ENCODE peak calls at places on chromosome 12, in seven cellular contexts. One of them, this sample, is unnamed.

GRCh38 chr12:15662303-15662980 is 126.7 kb downstream of the EPS8 start:
- DNase-seq in IMR-90: peak
- DNase-seq in neuronal stem cell: no peak
- DNase-seq in mesenchymal stem cell: peak
- DNase-seq in H9: no peak
- DNase-seq in mesendoderm: no peak
- DNase-seq in trophoblast cell: no peak
- DNase-seq in this sample: no peak

GRCh38 chr12:4891866-4892265 is 17.8 kb upstream of the KCNA1 start:
- DNase-seq in IMR-90: no peak
- DNase-seq in neuronal stem cell: no peak
- DNase-seq in mesenchymal stem cell: no peak
- DNase-seq in H9: no peak
- DNase-seq in mesendoderm: no peak
- DNase-seq in trophoblast cell: no peak
- DNase-seq in this sample: no peak

GRCh38 chr12:62681306-62681705 is 214.7 kb downstream of the MON2 start:
- DNase-seq in IMR-90: no peak
- DNase-seq in neuronal stem cell: no peak
- DNase-seq in mesenchymal stem cell: no peak
- DNase-seq in H9: no peak
- DNase-seq in mesendoderm: no peak
- DNase-seq in trophoblast cell: no peak
- DNase-seq in this sample: no peak

GRCh38 chr12:119505001-119505400 is 88.6 kb upstream of the TMEM233 start:
- DNase-seq in IMR-90: no peak
- DNase-seq in neuronal stem cell: no peak
- DNase-seq in mesenchymal stem cell: no peak
- DNase-seq in H9: no peak
- DNase-seq in mesendoderm: peak
- DNase-seq in trophoblast cell: peak
- DNase-seq in this sample: no peak

GRCh38 chr12:102454808-102455760 is 25.3 kb downstream of the IGF1 start:
- DNase-seq in IMR-90: peak
- DNase-seq in neuronal stem cell: no peak
- DNase-seq in mesenchymal stem cell: peak
- DNase-seq in H9: no peak
- DNase-seq in mesendoderm: no peak
- DNase-seq in trophoblast cell: peak
- DNase-seq in this sample: no peak

GRCh38 chr12:80321653-80322052 is 122.4 kb upstream of the PTPRQ start:
- DNase-seq in IMR-90: peak
- DNase-seq in neuronal stem cell: no peak
- DNase-seq in mesenchymal stem cell: peak
- DNase-seq in H9: no peak
- DNase-seq in mesendoderm: peak
- DNase-seq in trophoblast cell: peak
- DNase-seq in this sample: no peak

GRCh38 chr12:47903151-47903611 is 1.6 kb downstream of the VDR start:
- DNase-seq in IMR-90: peak
- DNase-seq in neuronal stem cell: no peak
- DNase-seq in mesenchymal stem cell: peak
- DNase-seq in H9: no peak
- DNase-seq in mesendoderm: no peak
- DNase-seq in trophoblast cell: no peak
- DNase-seq in this sample: no peak

GRCh38 chr12:24977060-24977459 is 28.2 kb upstream of the BCAT1 start:
- DNase-seq in IMR-90: no peak
- DNase-seq in neuronal stem cell: no peak
- DNase-seq in mesenchymal stem cell: no peak
- DNase-seq in H9: no peak
- DNase-seq in mesendoderm: no peak
- DNase-seq in trophoblast cell: no peak
- DNase-seq in this sample: no peak

GRCh38 chr12:32494676-32495075 is 95.3 kb downstream of the FGD4 start:
- DNase-seq in IMR-90: no peak
- DNase-seq in neuronal stem cell: no peak
- DNase-seq in mesenchymal stem cell: no peak
- DNase-seq in H9: no peak
- DNase-seq in mesendoderm: peak
- DNase-seq in trophoblast cell: no peak
- DNase-seq in this sample: no peak

GRCh38 chr12:98752726-98753125 is 107.6 kb downstream of the APAF1 start:
- DNase-seq in IMR-90: peak
- DNase-seq in neuronal stem cell: no peak
- DNase-seq in mesenchymal stem cell: no peak
- DNase-seq in H9: no peak
- DNase-seq in mesendoderm: peak
- DNase-seq in trophoblast cell: no peak
- DNase-seq in this sample: no peak

GRCh38 chr12:6768385-6769002 is 2.3 kb downstream of the PTMS start:
- DNase-seq in IMR-90: peak
- DNase-seq in neuronal stem cell: no peak
- DNase-seq in mesenchymal stem cell: peak
- DNase-seq in H9: no peak
- DNase-seq in mesendoderm: no peak
- DNase-seq in trophoblast cell: no peak
- DNase-seq in this sample: no peak

GRCh38 chr12:108770269-108770829 is 39.0 kb upstream of the CORO1C start:
- DNase-seq in IMR-90: no peak
- DNase-seq in neuronal stem cell: no peak
- DNase-seq in mesenchymal stem cell: no peak
- DNase-seq in H9: no peak
- DNase-seq in mesendoderm: no peak
- DNase-seq in trophoblast cell: no peak
- DNase-seq in this sample: no peak

GRCh38 chr12:94074970-94075695 is 73.2 kb upstream of the PLXNC1 start:
- DNase-seq in IMR-90: peak
- DNase-seq in neuronal stem cell: peak
- DNase-seq in mesenchymal stem cell: peak
- DNase-seq in H9: peak
- DNase-seq in mesendoderm: peak
- DNase-seq in trophoblast cell: peak
- DNase-seq in this sample: no peak

GRCh38 chr12:1913377-1914115 is 4.9 kb downstream of the CACNA2D4 start:
- DNase-seq in IMR-90: no peak
- DNase-seq in neuronal stem cell: no peak
- DNase-seq in mesenchymal stem cell: no peak
- DNase-seq in H9: peak
- DNase-seq in mesendoderm: no peak
- DNase-seq in trophoblast cell: no peak
- DNase-seq in this sample: no peak

GRCh38 chr12:47650469-47650868 is 55.4 kb downstream of the RPAP3 start:
- DNase-seq in IMR-90: peak
- DNase-seq in neuronal stem cell: no peak
- DNase-seq in mesenchymal stem cell: peak
- DNase-seq in H9: no peak
- DNase-seq in mesendoderm: no peak
- DNase-seq in trophoblast cell: no peak
- DNase-seq in this sample: no peak

GRCh38 chr12:117226505-117226904 is 36.2 kb upstream of the FBXO21 start:
- DNase-seq in IMR-90: no peak
- DNase-seq in neuronal stem cell: no peak
- DNase-seq in mesenchymal stem cell: no peak
- DNase-seq in H9: no peak
- DNase-seq in mesendoderm: no peak
- DNase-seq in trophoblast cell: no peak
- DNase-seq in this sample: no peak

GRCh38 chr12:13788626-13789025 is 192.8 kb downstream of the GRIN2B start:
- DNase-seq in IMR-90: no peak
- DNase-seq in neuronal stem cell: no peak
- DNase-seq in mesenchymal stem cell: no peak
- DNase-seq in H9: no peak
- DNase-seq in mesendoderm: no peak
- DNase-seq in trophoblast cell: no peak
- DNase-seq in this sample: no peak
- H2BK5ac ChIP-seq in IMR-90: no peak
- H2BK5ac ChIP-seq in neuronal stem cell: no peak
- H2BK5ac ChIP-seq in mesenchymal stem cell: no peak
- H2BK5ac ChIP-seq in H9: no peak
- H2BK5ac ChIP-seq in mesendoderm: no peak
- H2BK5ac ChIP-seq in trophoblast cell: no peak
- H2BK5ac ChIP-seq in this sample: no peak

GRCh38 chr12:111424793-111425251 is 19.1 kb downstream of the SH2B3 start:
- DNase-seq in IMR-90: no peak
- DNase-seq in neuronal stem cell: no peak
- DNase-seq in mesenchymal stem cell: no peak
- DNase-seq in H9: peak
- DNase-seq in mesendoderm: peak
- DNase-seq in trophoblast cell: no peak
- DNase-seq in this sample: no peak

GRCh38 chr12:111427417-111428074 is 21.8 kb downstream of the SH2B3 start:
- DNase-seq in IMR-90: no peak
- DNase-seq in neuronal stem cell: no peak
- DNase-seq in mesenchymal stem cell: no peak
- DNase-seq in H9: no peak
- DNase-seq in mesendoderm: no peak
- DNase-seq in trophoblast cell: no peak
- DNase-seq in this sample: no peak

GRCh38 chr12:111425655-111426054 is 19.9 kb downstream of the SH2B3 start:
- DNase-seq in IMR-90: peak
- DNase-seq in neuronal stem cell: no peak
- DNase-seq in mesenchymal stem cell: no peak
- DNase-seq in H9: no peak
- DNase-seq in mesendoderm: no peak
- DNase-seq in trophoblast cell: no peak
- DNase-seq in this sample: no peak

GRCh38 chr12:111428081-111428727 is 22.5 kb downstream of the SH2B3 start:
- DNase-seq in IMR-90: no peak
- DNase-seq in neuronal stem cell: no peak
- DNase-seq in mesenchymal stem cell: no peak
- DNase-seq in H9: no peak
- DNase-seq in mesendoderm: no peak
- DNase-seq in trophoblast cell: no peak
- DNase-seq in this sample: no peak

DNA sequence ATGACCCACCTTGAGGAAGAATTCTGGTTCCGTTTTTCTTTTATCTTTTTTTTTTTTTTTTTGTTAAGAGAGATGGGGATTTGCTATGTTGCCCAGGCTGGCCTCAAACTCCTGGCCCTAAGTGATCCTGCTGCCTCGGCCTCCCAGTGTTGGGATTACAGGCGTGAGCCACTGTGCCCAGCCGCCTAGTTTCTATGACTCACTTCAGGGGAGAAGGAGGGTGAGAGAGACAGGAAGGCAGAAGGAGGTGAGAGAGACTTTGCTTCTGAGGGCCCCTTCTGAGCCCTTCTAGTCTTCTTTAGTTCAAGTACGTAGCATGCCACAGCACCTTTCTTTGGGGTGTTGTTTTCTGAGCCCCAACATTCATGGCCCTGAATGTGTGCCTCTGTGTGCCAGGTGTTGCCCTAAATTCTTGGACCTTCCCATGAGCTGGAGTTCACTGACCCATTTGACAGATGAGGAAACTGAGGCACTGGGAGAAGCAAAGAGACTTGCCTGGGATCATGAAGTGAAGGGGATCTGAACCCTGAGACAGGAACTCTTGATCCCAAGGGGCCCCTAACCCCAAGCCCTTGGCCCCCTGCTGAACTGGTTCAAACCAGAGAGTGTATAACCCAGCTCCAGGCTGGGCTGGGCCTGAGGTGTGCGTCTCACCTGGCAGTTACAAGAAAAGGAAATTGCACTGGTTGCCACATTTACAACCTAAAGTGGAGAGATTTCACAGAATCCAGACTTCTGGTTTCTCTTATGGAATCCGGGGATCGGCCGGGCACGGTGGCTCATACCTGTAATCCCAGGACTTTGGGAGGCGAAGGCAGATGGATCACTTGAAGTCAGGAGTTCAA is 20.8 kb downstream of the SH2B3 start:
- DNase-seq in IMR-90: peak
- DNase-seq in neuronal stem cell: no peak
- DNase-seq in mesenchymal stem cell: peak
- DNase-seq in H9: no peak
- DNase-seq in mesendoderm: no peak
- DNase-seq in trophoblast cell: no peak
- DNase-seq in this sample: no peak
- H2BK5ac ChIP-seq in IMR-90: no peak
- H2BK5ac ChIP-seq in neuronal stem cell: no peak
- H2BK5ac ChIP-seq in mesenchymal stem cell: no peak
- H2BK5ac ChIP-seq in H9: no peak
- H2BK5ac ChIP-seq in mesendoderm: no peak
- H2BK5ac ChIP-seq in trophoblast cell: no peak
- H2BK5ac ChIP-seq in this sample: no peak

DNA sequence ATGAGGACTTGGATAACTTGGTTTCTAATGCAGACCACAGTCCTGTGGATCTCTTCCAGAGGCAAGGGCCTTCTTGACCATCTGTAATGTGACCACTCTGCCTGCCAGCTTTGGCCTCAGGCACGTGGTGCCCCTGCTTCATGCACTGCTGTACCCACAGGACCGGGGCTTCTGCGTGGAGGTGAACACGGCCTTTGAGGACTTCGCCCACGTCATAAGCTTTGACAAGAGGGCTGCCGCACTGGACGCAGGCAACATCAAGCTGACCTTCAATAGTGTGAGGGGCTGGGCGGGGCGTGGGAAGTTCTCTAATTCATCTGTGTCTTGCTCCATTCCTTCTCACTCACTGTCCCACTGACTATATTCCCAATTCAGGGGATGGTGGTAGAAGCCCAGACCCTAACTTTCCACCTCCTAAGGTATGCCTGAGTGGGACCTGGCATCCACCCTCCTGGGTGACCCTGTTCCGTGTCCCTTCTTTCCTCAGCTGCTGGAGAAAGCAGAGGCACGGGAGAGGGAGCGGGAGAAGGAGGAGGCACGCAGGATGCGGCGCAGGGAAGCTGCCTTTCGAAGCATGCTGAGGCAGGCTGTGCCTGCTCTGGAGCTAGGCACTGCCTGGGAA is 18.5 kb downstream of the PRPF40B start:
- DNase-seq in IMR-90: no peak
- DNase-seq in neuronal stem cell: no peak
- DNase-seq in mesenchymal stem cell: no peak
- DNase-seq in H9: no peak
- DNase-seq in mesendoderm: no peak
- DNase-seq in trophoblast cell: no peak
- DNase-seq in this sample: no peak
- H2BK5ac ChIP-seq in IMR-90: no peak
- H2BK5ac ChIP-seq in neuronal stem cell: no peak
- H2BK5ac ChIP-seq in mesenchymal stem cell: no peak
- H2BK5ac ChIP-seq in H9: no peak
- H2BK5ac ChIP-seq in mesendoderm: no peak
- H2BK5ac ChIP-seq in trophoblast cell: peak
- H2BK5ac ChIP-seq in this sample: peak

GRCh38 chr12:57984629-57985151 is 43.3 kb downstream of the ATP23 start:
- DNase-seq in IMR-90: no peak
- DNase-seq in neuronal stem cell: no peak
- DNase-seq in mesenchymal stem cell: no peak
- DNase-seq in H9: no peak
- DNase-seq in mesendoderm: no peak
- DNase-seq in trophoblast cell: no peak
- DNase-seq in this sample: no peak

GRCh38 chr12:57983858-57984505 is 42.6 kb downstream of the ATP23 start:
- DNase-seq in IMR-90: no peak
- DNase-seq in neuronal stem cell: no peak
- DNase-seq in mesenchymal stem cell: no peak
- DNase-seq in H9: no peak
- DNase-seq in mesendoderm: peak
- DNase-seq in trophoblast cell: no peak
- DNase-seq in this sample: no peak

GRCh38 chr12:57985685-57986084 is 44.3 kb downstream of the ATP23 start:
- DNase-seq in IMR-90: no peak
- DNase-seq in neuronal stem cell: no peak
- DNase-seq in mesenchymal stem cell: no peak
- DNase-seq in H9: no peak
- DNase-seq in mesendoderm: no peak
- DNase-seq in trophoblast cell: no peak
- DNase-seq in this sample: no peak

GRCh38 chr12:57983150-57983857 is 41.9 kb downstream of the ATP23 start:
- DNase-seq in IMR-90: peak
- DNase-seq in neuronal stem cell: peak
- DNase-seq in mesenchymal stem cell: peak
- DNase-seq in H9: no peak
- DNase-seq in mesendoderm: peak
- DNase-seq in trophoblast cell: peak
- DNase-seq in this sample: no peak
- H2BK5ac ChIP-seq in IMR-90: no peak
- H2BK5ac ChIP-seq in neuronal stem cell: no peak
- H2BK5ac ChIP-seq in mesenchymal stem cell: no peak
- H2BK5ac ChIP-seq in H9: no peak
- H2BK5ac ChIP-seq in mesendoderm: no peak
- H2BK5ac ChIP-seq in trophoblast cell: no peak
- H2BK5ac ChIP-seq in this sample: no peak

This sample was measured in H1.